ENCODE peak calls at places on chromosomes 5 and 9, in four cellular contexts. W is aorta, M is lower lobe of right lung, F is tibial artery. O is an unnamed sample.

GRCh38 chr5:62144395-62145022 is 161.5 kb upstream of the KIF2A start:
- DNase-seq in F (no peak), W (peak), M (peak), O (no peak)

GRCh38 chr5:1513326-1514026 is 10.3 kb downstream of the LPCAT1 start:
- DNase-seq in M (peak), F (no peak), W (peak), O (peak)

GRCh38 chr5:8700691-8701090 is 831.7 kb downstream of the MTRR start:
- DNase-seq in W (no peak), M (no peak), F (no peak), O (no peak)

GRCh38 chr9:5442400-5443011 is 4.8 kb upstream of the PLGRKT start:
- DNase-seq in W (no peak), M (no peak), F (no peak), O (no peak)

GRCh38 chr5:35920890-35921289 is 17.5 kb downstream of the CAPSL start:
- DNase-seq in F (no peak), M (no peak), W (no peak), O (peak)

GRCh38 chr5:139814704-139815280 is 19.2 kb downstream of the PSD2 start:
- DNase-seq in F (no peak), W (peak), M (peak), O (no peak)

GRCh38 chr9:91681461-91682305 is 258.1 kb upstream of the NFIL3 start:
- DNase-seq in W (peak), M (peak), F (peak), O (peak)

GRCh38 chr9:4984171-4984570 is 901 bp upstream of the JAK2 start:
- DNase-seq in M (no peak), F (no peak), W (no peak), O (no peak)

GRCh38 chr5:1974501-1975405 is 92.0 kb upstream of the IRX4 start:
- DNase-seq in M (no peak), W (no peak), F (no peak), O (no peak)

GRCh38 chr5:34411470-34412346 is 244.4 kb upstream of the RAI14 start:
- DNase-seq in M (no peak), W (no peak), F (no peak), O (no peak)

GRCh38 chr5:102778478-102778877 is 23.4 kb downstream of the PAM start:
- DNase-seq in F (no peak), M (no peak), W (no peak), O (no peak)

GRCh38 chr5:134944630-134945029 is 23.1 kb upstream of the CATSPER3 start:
- DNase-seq in W (no peak), M (no peak), F (no peak), O (no peak)

GRCh38 chr5:82766216-82766615 is 311.0 kb downstream of the TMEM167A start:
- DNase-seq in F (no peak), W (no peak), M (no peak), O (no peak)

GRCh38 chr5:80216753-80217596 is 38.9 kb downstream of the SERINC5 start:
- DNase-seq in W (peak), M (peak), F (peak), O (no peak)

GRCh38 chr5:109016300-109016699 is 268.6 kb downstream of the FER start:
- DNase-seq in M (no peak), W (no peak), F (no peak), O (no peak)

GRCh38 chr9:75930193-75930592 is 39.7 kb downstream of the PCSK5 start:
- DNase-seq in M (no peak), W (no peak), F (no peak), O (no peak)
- H3K27ac ChIP-seq in M (peak), W (no peak), F (no peak), O (peak)

GRCh38 chr9:134807726-134808125 is 72.9 kb upstream of the FCN2 start:
- DNase-seq in W (no peak), F (no peak), M (no peak), O (no peak)

GRCh38 chr9:134802201-134802795 is 78.3 kb upstream of the FCN2 start:
- DNase-seq in M (no peak), F (no peak), W (no peak), O (no peak)

GRCh38 chr9:134800791-134801339 is 79.7 kb upstream of the FCN2 start:
- DNase-seq in M (no peak), W (no peak), F (peak), O (no peak)

GRCh38 chr9:134808393-134808792 is 72.2 kb upstream of the FCN2 start:
- DNase-seq in M (no peak), W (no peak), F (no peak), O (no peak)

GRCh38 chr9:134804871-134805270 is 75.7 kb upstream of the FCN2 start:
- DNase-seq in W (no peak), F (no peak), M (no peak), O (no peak)
- H3K27ac ChIP-seq in W (no peak), F (no peak), M (no peak), O (no peak)

GRCh38 chr9:99180199-99180598 is 41.5 kb downstream of the ALG2 start:
- DNase-seq in W (no peak), F (no peak), M (no peak), O (no peak)

GRCh38 chr9:99181621-99182020 is 40.1 kb downstream of the ALG2 start:
- DNase-seq in F (no peak), M (no peak), W (no peak), O (no peak)

GRCh38 chr9:99180662-99181061 is 41.1 kb downstream of the ALG2 start:
- DNase-seq in F (no peak), M (no peak), W (no peak), O (no peak)

GRCh38 chr9:99178912-99179872 is 42.5 kb downstream of the ALG2 start:
- DNase-seq in W (no peak), M (no peak), F (no peak), O (no peak)

DNA sequence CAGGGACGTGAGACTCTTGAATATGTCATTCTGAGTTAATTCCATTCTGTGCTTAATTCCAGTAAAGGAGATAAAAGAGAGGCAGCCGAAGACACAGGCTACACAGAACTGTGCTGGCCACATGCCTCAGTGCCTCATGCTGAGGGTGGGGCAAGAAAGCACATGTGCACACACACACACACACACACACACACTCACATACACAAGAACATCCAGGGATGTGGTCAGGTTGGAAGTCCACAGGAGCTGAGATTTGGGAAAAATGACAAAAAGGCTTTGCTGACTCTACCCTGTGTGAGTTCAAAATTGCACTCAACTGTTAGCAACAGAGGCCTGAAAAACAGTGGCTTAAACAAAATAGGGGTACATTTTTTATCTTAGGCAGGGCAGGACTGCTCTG is 40.5 kb downstream of the ALG2 start:
- DNase-seq in F (no peak), W (no peak), M (no peak), O (no peak)
- H3K27ac ChIP-seq in F (no peak), W (no peak), M (no peak), O (no peak)

GRCh38 chr5:143398053-143398355 is 5.5 kb downstream of the NR3C1 start:
- DNase-seq in W (no peak), M (no peak), F (no peak), O (no peak)

GRCh38 chr5:143398451-143399237 is 4.8 kb downstream of the NR3C1 start:
- DNase-seq in M (no peak), W (no peak), F (no peak), O (no peak)

GRCh38 chr5:143400541-143401252 is 2.8 kb downstream of the NR3C1 start:
- DNase-seq in M (no peak), W (no peak), F (no peak), O (no peak)

GRCh38 chr5:143401253-143401845 is 2.1 kb downstream of the NR3C1 start:
- DNase-seq in F (no peak), M (no peak), W (no peak), O (no peak)

GRCh38 chr5:143399616-143400540 is 3.6 kb downstream of the NR3C1 start:
- DNase-seq in M (no peak), F (no peak), W (no peak), O (no peak)
- H3K27ac ChIP-seq in M (peak), F (peak), W (no peak), O (peak)

DNA sequence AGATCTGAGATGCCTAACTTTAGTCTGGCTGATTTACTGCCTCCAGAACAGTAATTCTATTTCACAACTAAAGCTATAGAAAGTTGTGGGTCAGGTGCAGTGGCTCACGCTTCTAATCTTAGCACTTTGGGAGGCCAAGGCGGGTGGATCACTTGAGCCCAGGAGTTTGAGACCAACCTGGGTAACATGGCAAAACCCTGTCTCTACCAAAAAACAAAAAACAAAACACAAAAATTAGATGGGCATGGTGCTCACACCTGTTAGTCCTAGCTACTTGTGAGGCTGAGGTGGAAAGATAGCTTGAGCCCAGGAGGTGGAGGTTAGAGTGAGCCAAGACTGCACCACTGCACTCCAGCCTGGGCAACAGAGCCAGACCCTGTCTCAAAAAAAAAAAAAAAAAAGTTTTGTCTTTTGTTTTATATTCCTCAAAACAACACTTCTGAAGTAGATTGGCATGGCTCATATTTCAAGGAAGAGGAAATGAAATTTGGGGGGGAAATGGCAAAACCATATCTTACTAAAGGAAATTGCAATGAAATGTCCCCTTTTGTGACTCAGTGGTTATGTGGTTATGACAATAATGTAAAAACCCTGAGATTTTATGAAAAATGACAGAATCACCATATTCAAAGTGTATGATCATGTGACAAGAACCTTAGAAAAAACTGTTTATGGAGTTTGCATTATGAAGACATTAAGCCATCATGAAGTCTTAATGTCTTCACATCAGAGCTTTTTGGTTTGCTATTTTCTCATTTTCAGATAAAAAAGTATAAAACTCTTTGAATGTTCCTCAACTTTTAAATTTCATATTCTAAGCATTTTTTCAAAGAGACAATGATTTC is 16.2 kb downstream of the FNBP1 start:
- DNase-seq in W (no peak), M (no peak), F (no peak), O (no peak)
- H3K27ac ChIP-seq in W (no peak), M (no peak), F (no peak), O (peak)

DNA sequence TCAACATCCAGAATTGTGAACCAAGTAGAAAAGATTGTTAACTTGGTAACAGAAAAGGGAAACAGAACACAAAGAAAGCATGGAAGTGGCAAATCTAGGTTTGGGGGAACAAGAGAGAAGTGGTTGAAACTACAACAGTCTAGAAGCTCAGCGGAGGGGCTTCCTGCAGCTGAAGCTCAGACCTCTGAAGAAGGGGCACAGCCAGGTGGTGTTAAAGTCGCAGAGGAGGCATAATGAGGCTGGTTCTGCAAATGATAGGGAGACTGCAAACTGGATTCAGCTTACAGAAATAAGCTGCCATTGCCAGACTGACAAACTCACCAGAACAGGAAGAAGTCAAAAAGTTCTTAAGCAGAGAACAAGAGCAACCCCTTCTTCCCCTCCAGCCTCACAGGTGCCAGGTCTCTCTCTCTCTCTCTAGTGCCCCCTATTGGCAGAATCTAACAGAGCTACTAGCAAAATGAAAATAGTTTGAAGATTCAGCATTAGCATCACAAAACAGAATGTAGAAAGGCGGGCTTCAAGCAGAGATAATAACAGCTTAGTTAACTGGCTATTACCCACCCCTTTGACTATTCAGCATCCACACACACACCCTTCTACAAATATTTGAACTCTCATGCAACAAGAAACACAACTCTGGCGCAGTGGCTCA is 76.7 kb downstream of the GRAMD2B start:
- DNase-seq in W (no peak), M (no peak), F (no peak), O (no peak)
- H3K27ac ChIP-seq in W (peak), M (peak), F (no peak), O (no peak)

DNA sequence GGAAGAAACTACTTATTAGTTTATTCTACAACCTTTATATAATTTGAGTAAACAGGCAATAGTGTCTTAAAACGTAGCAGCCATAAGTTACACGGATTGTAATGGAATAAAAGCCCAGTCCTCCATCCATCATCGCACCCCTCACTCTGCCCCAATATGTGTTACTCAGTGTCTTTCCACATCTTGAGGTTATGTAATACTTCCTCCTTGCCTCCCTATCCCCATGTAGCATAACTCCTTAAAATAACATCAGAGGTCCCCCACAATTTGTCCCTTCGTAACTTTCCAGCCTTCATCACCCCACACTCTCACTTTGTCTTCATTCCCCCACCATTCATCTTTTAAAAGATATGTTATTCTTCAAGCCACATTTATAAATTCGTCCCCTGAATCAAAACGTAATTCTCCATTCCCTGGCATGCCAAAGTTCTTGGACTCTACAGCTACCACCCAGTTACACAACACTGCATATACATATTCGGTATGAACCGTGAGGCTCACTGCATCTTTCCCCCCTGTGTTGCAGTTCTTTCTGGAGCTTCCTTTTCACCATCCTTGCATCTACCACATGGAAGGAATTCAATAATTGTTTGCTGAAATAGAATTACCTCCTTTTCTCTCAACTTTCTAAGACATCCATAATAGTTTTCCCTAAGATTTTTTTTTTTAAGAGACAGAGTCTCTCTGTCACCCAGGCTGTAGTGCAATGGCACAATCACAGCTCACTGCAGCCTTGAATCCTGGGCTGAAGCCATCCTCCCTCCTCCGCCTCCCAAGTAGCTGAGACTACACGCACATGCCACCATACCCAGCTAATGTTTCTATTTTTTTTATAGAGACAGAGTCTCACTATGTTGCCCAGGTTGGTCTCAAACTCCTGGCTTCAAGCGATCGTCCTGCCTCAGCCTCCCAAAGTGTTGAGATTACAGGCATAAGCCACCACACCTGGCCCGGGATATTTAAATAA is 3.4 kb downstream of the LPAR1 start:
- DNase-seq in M (no peak), F (no peak), W (no peak), O (no peak)
- H3K27ac ChIP-seq in M (no peak), F (no peak), W (no peak), O (no peak)

O was measured in left lung.